ENCODE peak calls at places on chromosomes 16 and 17, in nine cellular contexts. X, C, A, B, Y, O, K, E and V are unnamed samples.

GRCh38 chr16:7344806-7345416 is 12.3 kb downstream of the RBFOX1 start:
- DNase-seq in X (no peak), C (no peak), A (no peak), B (no peak), Y (no peak), O (no peak), K (no peak), E (no peak), V (no peak)

GRCh38 chr16:84477661-84478060 is 26.8 kb downstream of the MEAK7 start:
- DNase-seq in X (no peak), C (no peak), A (peak; percentile 22), B (no peak), Y (no peak), O (no peak), K (no peak), E (no peak), V (no peak)

GRCh38 chr16:31301708-31302400 is 42.1 kb downstream of the ITGAM start:
- DNase-seq in X (peak; percentile 49), C (no peak), A (no peak), B (no peak), Y (no peak), O (no peak), K (no peak), E (no peak), V (peak; percentile 17)

GRCh38 chr17:73313526-73314127 is 1.8 kb upstream of the CDC42EP4 start:
- DNase-seq in X (no peak), C (no peak), A (no peak), B (no peak), Y (no peak), O (no peak), K (no peak), E (no peak), V (no peak)

GRCh38 chr16:9089660-9090059 is 1.8 kb upstream of the HAPSTR1 start:
- DNase-seq in X (no peak), C (no peak), A (no peak), B (no peak), Y (no peak), O (no peak), K (no peak), E (no peak), V (no peak)

GRCh38 chr16:77843412-77843811 is 55.0 kb downstream of the VAT1L start:
- DNase-seq in X (no peak), C (no peak), A (no peak), B (peak; percentile 44), Y (no peak), O (no peak), K (no peak), E (no peak), V (no peak)

GRCh38 chr16:63129411-63130125 is 1093.3 kb upstream of the CDH8 start:
- DNase-seq in X (no peak), C (no peak), A (no peak), B (no peak), Y (no peak), O (peak; percentile 40), K (no peak), E (no peak), V (no peak)

GRCh38 chr17:5097101-5097834 is 14.4 kb downstream of the ZNF232 start:
- DNase-seq in X (no peak), C (no peak), A (peak; percentile 91), B (no peak), Y (peak; percentile 62), O (peak; percentile 84), K (peak; percentile 51), E (no peak), V (no peak)

GRCh38 chr17:76007850-76008165 is 7.2 kb downstream of the CDK3 start:
- DNase-seq in X (no peak), C (no peak), A (no peak), B (no peak), Y (no peak), O (peak; percentile 56), K (no peak), E (no peak), V (no peak)

GRCh38 chr16:1899641-1900451 is 18.4 kb downstream of the HS3ST6 start:
- DNase-seq in X (peak; percentile 76), C (no peak), A (no peak), B (no peak), Y (no peak), O (peak; percentile 9), K (no peak), E (no peak), V (no peak)

GRCh38 chr16:30623558-30624283 is 13.5 kb upstream of the ZNF689 start:
- DNase-seq in X (peak; percentile 53), C (no peak), A (peak; percentile 7), B (no peak), Y (no peak), O (no peak), K (no peak), E (no peak), V (no peak)

GRCh38 chr16:57601801-57602478 is 26.5 kb upstream of the ADGRG1 start:
- DNase-seq in X (no peak), C (no peak), A (no peak), B (peak; percentile 32), Y (no peak), O (no peak), K (no peak), E (no peak), V (no peak)

GRCh38 chr17:2952174-2952845 is 111.1 kb downstream of the OR1D5 start:
- DNase-seq in X (no peak), C (peak; percentile 52), A (peak; percentile 17), B (no peak), Y (no peak), O (no peak), K (no peak), E (no peak), V (no peak)

GRCh38 chr17:29197516-29198272 is 17.5 kb upstream of the MYO18A start:
- DNase-seq in X (no peak), C (no peak), A (no peak), B (no peak), Y (no peak), O (no peak), K (no peak), E (no peak), V (no peak)

GRCh38 chr17:58756246-58757161 is 850 bp downstream of the PPM1E start:
- DNase-seq in X (no peak), C (no peak), A (no peak), B (peak; percentile 8), Y (no peak), O (peak; percentile 64), K (peak; percentile 55), E (no peak), V (no peak)

GRCh38 chr17:37225458-37225857 is 150.3 kb upstream of the C17orf78 start:
- DNase-seq in X (no peak), C (no peak), A (no peak), B (no peak), Y (no peak), O (no peak), K (no peak), E (no peak), V (no peak)

GRCh38 chr17:37219876-37220608 is 155.7 kb upstream of the C17orf78 start:
- DNase-seq in X (no peak), C (no peak), A (no peak), B (no peak), Y (no peak), O (no peak), K (no peak), E (no peak), V (no peak)

GRCh38 chr17:37218849-37219248 is 156.9 kb upstream of the C17orf78 start:
- DNase-seq in X (no peak), C (no peak), A (no peak), B (no peak), Y (no peak), O (no peak), K (no peak), E (no peak), V (no peak)

GRCh38 chr17:37220609-37220953 is 155.2 kb upstream of the C17orf78 start:
- DNase-seq in X (peak; percentile 26), C (no peak), A (no peak), B (no peak), Y (no peak), O (no peak), K (peak; percentile 54), E (no peak), V (no peak)

DNA sequence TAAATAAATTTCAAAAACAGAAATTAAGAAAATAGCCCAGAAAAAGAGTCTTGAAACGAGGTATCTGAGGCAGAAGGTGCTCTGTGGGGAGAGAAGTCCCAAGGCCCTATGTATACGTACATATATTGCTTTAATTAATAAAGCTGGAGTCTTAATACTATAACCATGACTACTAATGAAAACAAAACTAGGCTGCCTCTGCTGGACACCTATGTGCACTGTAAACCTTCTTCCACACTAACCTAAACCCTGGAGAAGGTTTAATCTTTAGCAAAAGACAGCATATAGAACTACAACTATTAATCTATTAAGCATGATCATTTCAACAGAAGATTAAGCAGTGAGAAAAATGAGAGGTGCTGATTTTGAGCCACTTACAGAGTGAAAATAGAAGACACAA is 153.9 kb upstream of the C17orf78 start:
- DNase-seq in X (no peak), C (no peak), A (no peak), B (no peak), Y (no peak), O (no peak), K (no peak), E (no peak), V (no peak)
- TF ChIP-seq CTCF in X (no peak), C (no peak), A (no peak), B (no peak), Y (no peak), O (no peak), K (peak; percentile 35), E (peak; percentile 4), V (peak; percentile 9)

GRCh38 chr17:31309525-31309924 is 4.3 kb downstream of the EVI2B start:
- DNase-seq in X (no peak), C (no peak), A (no peak), B (no peak), Y (no peak), O (no peak), K (no peak), E (no peak), V (no peak)
- H3K4me3 ChIP-seq in X (no peak overlapping the region), C (no peak overlapping the region), A (peak overlapping the region; percentile 51), B (no peak overlapping the region), Y (no peak overlapping the region), O (no peak overlapping the region), K (no peak overlapping the region), E (no peak overlapping the region), V (no peak overlapping the region)

GRCh38 chr17:41417576-41418015 is 6.8 kb downstream of the KRT37 start:
- DNase-seq in X (peak; percentile 88), C (peak; percentile 30), A (no peak), B (no peak), Y (no peak), O (no peak), K (no peak), E (no peak), V (no peak)
- TF ChIP-seq CTCF in X (peak; percentile 49), C (peak; percentile 58), A (no peak), B (no peak), Y (no peak), O (peak; percentile 7), K (peak; percentile 53), E (peak; percentile 29), V (peak; percentile 30)

DNA sequence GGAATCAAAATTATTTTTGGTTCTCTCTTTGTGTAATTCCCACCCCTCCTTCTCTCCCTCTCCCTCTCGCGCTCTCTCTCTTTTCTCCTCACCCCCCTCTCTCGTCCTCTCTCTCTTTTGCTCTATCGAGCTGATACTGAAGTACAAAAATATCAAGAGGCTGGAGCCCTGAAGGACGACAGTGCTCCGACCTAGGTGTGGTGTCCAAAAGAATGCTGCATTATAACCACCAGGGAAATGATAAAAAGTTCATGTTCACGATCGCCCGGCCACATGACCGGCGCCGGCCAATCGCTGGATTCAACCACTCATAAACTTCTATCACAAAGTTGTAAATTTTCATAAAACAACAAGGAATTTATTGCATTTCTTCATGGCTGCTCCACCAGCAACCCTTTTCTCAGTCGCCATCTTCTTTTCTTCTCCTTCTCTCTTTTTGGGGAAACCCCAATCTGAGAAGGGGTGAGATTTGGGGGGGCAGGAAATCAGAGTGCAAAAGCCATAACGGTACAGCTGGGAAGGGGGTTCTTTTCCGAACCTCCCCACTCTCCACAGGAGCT is at the start of gene HOXB6:
- DNase-seq in X (no peak), C (no peak), A (no peak), B (no peak), Y (no peak), O (no peak), K (no peak), E (no peak), V (no peak)
- H3K4me3 ChIP-seq in X (no peak within 1 kb of the TSS), C (no peak within 1 kb of the TSS), A (peak within 1 kb of the TSS; percentile 24), B (peak within 1 kb of the TSS; percentile 43), Y (peak within 1 kb of the TSS; percentile 29), O (no peak within 1 kb of the TSS), K (no peak within 1 kb of the TSS), E (no peak within 1 kb of the TSS), V (no peak within 1 kb of the TSS)